ENCODE peak calls at places on chromosomes 11 and 22, in five cellular contexts. L is EL, E is aorta, D is right atrium auricular region, H is hippocampal formation. Y is an unnamed sample.

GRCh38 chr22:36671398-36671797 is 32.2 kb downstream of the CACNG2 start:
- DNase-seq in L (no peak), E (no peak), D (no peak), H (no peak), Y (no peak)

GRCh38 chr11:125170406-125171031 is 6.0 kb downstream of the PKNOX2 start:
- DNase-seq in L (no peak), E (peak; percentile 79), D (peak; percentile 79), H (no peak), Y (no peak)

GRCh38 chr11:78961938-78962701 is 387.5 kb upstream of the NARS2 start:
- DNase-seq in L (peak; percentile 2), E (peak; percentile 56), D (no peak), H (peak; percentile 40), Y (peak; percentile 71)

GRCh38 chr11:129075757-129076156 is 116.4 kb downstream of the ARHGAP32 start:
- DNase-seq in L (no peak), E (no peak), D (no peak), H (no peak), Y (no peak)

GRCh38 chr11:2094354-2095197 is 44.6 kb downstream of the IGF2 start:
- DNase-seq in L (no peak), E (no peak), D (no peak), H (no peak), Y (no peak)

GRCh38 chr22:23549198-23549595 is 30.9 kb downstream of the IGLL1 start:
- DNase-seq in L (no peak), E (peak; percentile 25), D (no peak), H (no peak), Y (no peak)

GRCh38 chr22:49208768-49209252 is 618.9 kb downstream of the BRD1 start:
- DNase-seq in L (no peak), E (no peak), D (peak; percentile 28), H (no peak), Y (no peak)

GRCh38 chr11:2393111-2393868 is 7.3 kb upstream of the TSSC4 start:
- DNase-seq in L (no peak), E (no peak), D (no peak), H (no peak), Y (no peak)

GRCh38 chr11:2484576-2485125 is 39.8 kb downstream of the KCNQ1 start:
- DNase-seq in L (no peak), E (no peak), D (no peak), H (no peak), Y (no peak)

GRCh38 chr11:128598755-128599154 is 11.4 kb upstream of the ETS1 start:
- DNase-seq in L (no peak), E (no peak), D (no peak), H (no peak), Y (no peak)

GRCh38 chr11:15793032-15793996 is 563.0 kb downstream of the SOX6 start:
- DNase-seq in L (peak; percentile 78), E (no peak), D (no peak), H (no peak), Y (no peak)

GRCh38 chr11:19552100-19552499 is 160.5 kb upstream of the NAV2 start:
- DNase-seq in L (no peak), E (no peak), D (no peak), H (no peak), Y (no peak)

GRCh38 chr11:69437001-69437875 is 44.2 kb upstream of the LINC01488 start:
- DNase-seq in L (peak; percentile 66), E (peak; percentile 37), D (no peak), H (no peak), Y (no peak)

GRCh38 chr22:45594123-45594941 is 77.3 kb upstream of the ATXN10 start:
- DNase-seq in L (no peak), E (no peak), D (no peak), H (no peak), Y (no peak)

GRCh38 chr22:37623075-37624016 is 14.7 kb downstream of the GGA1 start:
- DNase-seq in L (peak; percentile 54), E (no peak), D (no peak), H (peak; percentile 33), Y (peak; percentile 78)

GRCh38 chr11:68854273-68854958 is 12.7 kb upstream of the CPT1A start:
- DNase-seq in L (no peak), E (no peak), D (no peak), H (no peak), Y (no peak)

GRCh38 chr11:116703421-116703820 is 69.4 kb downstream of the BUD13 start:
- DNase-seq in L (no peak), E (no peak), D (no peak), H (peak; percentile 25), Y (no peak)

GRCh38 chr11:84671325-84672019 is 955.7 kb downstream of the DLG2 start:
- DNase-seq in L (no peak), E (no peak), D (no peak), H (no peak), Y (no peak)

GRCh38 chr11:36056160-36056751 is 112.4 kb downstream of the LDLRAD3 start:
- DNase-seq in L (peak; percentile 43), E (no peak), D (no peak), H (no peak), Y (no peak)

GRCh38 chr11:47437746-47438418 is 11.1 kb downstream of the RAPSN start:
- DNase-seq in L (no peak), E (no peak), D (no peak), H (no peak), Y (no peak)

GRCh38 chr11:82305123-82305522 is 428.5 kb downstream of the FAM181B start:
- DNase-seq in L (no peak), E (no peak), D (no peak), H (no peak), Y (no peak)

GRCh38 chr11:121253951-121254350 is 38.6 kb upstream of the SC5D start:
- DNase-seq in L (no peak), E (no peak), D (no peak), H (no peak), Y (no peak)

GRCh38 chr11:62556872-62557631 is 10.4 kb upstream of the AHNAK start:
- DNase-seq in L (peak; percentile 40), E (peak; percentile 48), D (no peak), H (no peak), Y (no peak)

GRCh38 chr11:103228807-103229206 is 119.6 kb downstream of the DYNC2H1 start:
- DNase-seq in L (no peak), E (no peak), D (no peak), H (no peak), Y (no peak)

GRCh38 chr22:46770151-46770641 is 7.7 kb downstream of the TBC1D22A start:
- DNase-seq in L (no peak), E (peak; percentile 34), D (no peak), H (no peak), Y (no peak)

GRCh38 chr11:119340335-119341221 is at the start of gene C1QTNF5:
- DNase-seq in L (peak; percentile 72), E (peak; percentile 94), D (peak; percentile 91), H (peak; percentile 71), Y (no peak)

GRCh38 chr11:5550440-5551095 is 2.2 kb upstream of the OR52H1 start:
- DNase-seq in L (peak; percentile 86), E (no peak), D (no peak), H (no peak), Y (no peak)

GRCh38 chr11:69467646-69468045 is 13.8 kb upstream of the LINC01488 start:
- DNase-seq in L (no peak), E (peak; percentile 40), D (no peak), H (no peak), Y (no peak)

GRCh38 chr11:57493507-57494503 is 21.7 kb downstream of the SLC43A1 start:
- DNase-seq in L (peak; percentile 31), E (no peak), D (no peak), H (no peak), Y (no peak)

GRCh38 chr11:44708523-44709280 is 18.1 kb upstream of the TSPAN18 start:
- DNase-seq in L (no peak), E (no peak), D (no peak), H (no peak), Y (no peak)

Y was measured in frontal cortex.